ENCODE peak calls at places on chromosomes 16 and 17, in ten cellular contexts. A, Q, U, W, G, T, Y, I, C and E are unnamed samples.

GRCh38 chr16:26457061-26457460 is 609.7 kb upstream of the C16orf82 start:
- DNase-seq in Q (no peak), Y (no peak), U (no peak), I (no peak), C (no peak), G (no peak), W (no peak), T (no peak), A (peak; percentile 4), E (no peak)

GRCh38 chr17:2259769-2260536 is 43.6 kb downstream of the SMG6 start:
- DNase-seq in Q (no peak), U (no peak), W (no peak), I (peak; percentile 64), A (no peak), G (no peak), Y (peak; percentile 80), T (no peak), C (no peak), E (peak; percentile 91)

GRCh38 chr17:56292010-56292409 is 138.7 kb downstream of the ANKFN1 start:
- DNase-seq in Y (peak; percentile 74), U (no peak), W (no peak), A (no peak), I (no peak), G (no peak), Q (peak; percentile 42), C (no peak), T (no peak), E (peak; percentile 76)

GRCh38 chr17:71111945-71112344 is 942.6 kb downstream of the KCNJ2 start:
- DNase-seq in A (no peak), U (no peak), Q (no peak), G (no peak), I (no peak), W (no peak), Y (no peak), T (no peak), C (no peak), E (peak; percentile 31)

GRCh38 chr17:17361543-17362511 is 58.7 kb downstream of the NT5M start:
- DNase-seq in C (no peak), Q (no peak), W (peak; percentile 89), I (no peak), U (no peak), A (no peak), Y (no peak), T (no peak), G (no peak), E (peak; percentile 50)

GRCh38 chr17:51260960-51261958 is 913 bp downstream of the UTP18 start:
- DNase-seq in Y (no peak), W (peak; percentile 93), T (peak; percentile 73), I (peak; percentile 82), G (peak; percentile 3), A (peak; percentile 76), Q (peak; percentile 62), U (no peak), C (peak; percentile 62), E (no peak)

GRCh38 chr17:66636111-66636510 is 198.8 kb upstream of the CACNG5 start:
- DNase-seq in T (no peak), Q (peak; percentile 41), A (no peak), Y (peak; percentile 98), W (peak; percentile 17), U (no peak), I (no peak), C (no peak), G (no peak), E (peak; percentile 83)

GRCh38 chr16:914453-914852 is 56.3 kb downstream of the LMF1 start:
- DNase-seq in G (no peak), T (no peak), Q (peak; percentile 16), I (no peak), C (no peak), Y (peak; percentile 12), A (no peak), U (no peak), W (no peak), E (peak; percentile 3)

GRCh38 chr17:46772013-46772878 is 46.2 kb downstream of the WNT3 start:
- DNase-seq in A (peak; percentile 59), Q (no peak), T (no peak), C (peak; percentile 51), I (peak; percentile 59), W (peak; percentile 87), Y (no peak), U (no peak), G (peak; percentile 74), E (peak; percentile 21)

DNA sequence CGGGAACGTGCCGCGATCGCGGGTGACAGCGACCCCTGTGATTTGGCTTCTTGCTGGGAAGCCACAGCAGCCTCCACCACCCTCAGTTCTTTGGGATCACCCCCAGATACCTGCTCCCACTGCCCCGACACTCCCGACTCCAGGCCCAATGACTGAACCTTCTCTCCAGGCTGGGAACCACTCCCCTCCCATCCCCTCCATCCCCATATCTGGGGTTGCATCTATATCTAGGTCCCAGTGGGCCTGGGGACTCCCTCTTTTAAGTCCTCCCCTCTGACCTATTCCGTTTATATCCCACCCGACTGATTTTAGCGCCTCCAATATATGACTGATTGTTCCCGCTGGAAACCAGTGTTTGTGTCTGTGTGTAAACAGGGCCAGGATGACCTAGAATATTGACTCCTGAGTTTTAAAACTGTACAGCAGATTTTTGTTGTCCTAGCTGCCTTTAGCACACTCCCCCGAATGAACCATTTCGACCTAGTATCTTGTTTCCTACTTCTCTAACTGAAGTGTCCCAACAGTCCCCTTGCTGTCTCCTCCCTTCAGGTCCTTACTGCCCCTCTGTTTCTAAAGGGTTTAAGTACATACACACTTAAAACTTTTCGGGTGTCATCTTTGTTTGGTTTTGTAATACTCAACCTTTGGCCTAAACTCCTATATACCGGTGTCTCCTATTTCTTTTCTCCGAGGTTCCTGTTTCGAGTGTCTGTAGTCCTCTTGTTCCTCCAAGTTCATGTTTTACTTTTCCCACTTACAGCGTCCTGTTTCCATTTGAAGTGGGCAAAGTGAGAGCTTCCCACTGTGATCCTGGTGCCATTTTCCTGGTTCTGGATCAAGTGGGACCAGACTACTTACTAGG is 831 bp downstream of the PSMD3 start:
- DNase-seq in C (no peak), T (no peak), U (no peak), Y (no peak), Q (peak; percentile 16), I (no peak), W (no peak), G (peak; percentile 8), A (no peak), E (no peak)
- TF ChIP-seq CTCF in C (no peak), T (no peak), U (peak; percentile 13), Y (no peak), Q (no peak), I (no peak), W (no peak), G (no peak), A (no peak), E (no peak)

GRCh38 chr17:80990921-80991644 is 558 bp upstream of the CHMP6 start:
- DNase-seq in C (no peak), T (no peak), Y (no peak), W (peak; percentile 82), I (no peak), Q (no peak), G (no peak), A (no peak), U (no peak), E (no peak)

GRCh38 chr17:80986816-80987480 is 4.7 kb upstream of the CHMP6 start:
- DNase-seq in T (peak; percentile 55), Q (no peak), C (no peak), Y (no peak), I (no peak), U (no peak), A (no peak), W (no peak), G (no peak), E (no peak)

GRCh38 chr17:80987941-80988461 is 3.6 kb upstream of the CHMP6 start:
- DNase-seq in T (no peak), W (no peak), G (no peak), C (no peak), I (no peak), Q (no peak), Y (no peak), A (no peak), U (no peak), E (no peak)

GRCh38 chr17:80991645-80992076 is at the start of gene CHMP6:
- DNase-seq in T (peak; percentile 75), A (peak; percentile 89), C (peak; percentile 71), Y (peak; percentile 66), U (no peak), G (peak; percentile 89), Q (peak; percentile 59), W (peak; percentile 93), I (peak; percentile 76), E (peak; percentile 78)

DNA sequence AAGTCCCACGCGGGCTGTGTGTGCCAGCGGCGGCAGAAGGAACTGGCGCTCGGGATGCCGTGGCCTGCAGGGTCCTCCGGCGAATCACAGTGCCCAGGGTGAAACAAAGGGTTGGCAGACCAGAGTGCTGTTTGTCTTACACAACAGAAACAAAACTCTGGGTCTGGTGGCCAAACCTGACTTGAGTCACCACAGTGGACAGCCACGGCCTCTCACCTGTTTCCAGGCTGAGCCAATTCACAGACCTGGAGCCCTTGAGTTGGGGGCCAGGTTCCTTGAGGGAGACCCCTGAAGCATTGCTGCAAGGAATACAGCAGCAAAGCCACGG is 2.1 kb upstream of the CHMP6 start:
- DNase-seq in C (no peak), Y (no peak), U (no peak), T (no peak), I (no peak), G (no peak), Q (no peak), A (no peak), W (peak; percentile 82), E (no peak)
- TF ChIP-seq CTCF in C (no peak), Y (no peak), U (no peak), T (no peak), I (no peak), G (no peak), Q (no peak), A (no peak), W (no peak), E (no peak)

DNA sequence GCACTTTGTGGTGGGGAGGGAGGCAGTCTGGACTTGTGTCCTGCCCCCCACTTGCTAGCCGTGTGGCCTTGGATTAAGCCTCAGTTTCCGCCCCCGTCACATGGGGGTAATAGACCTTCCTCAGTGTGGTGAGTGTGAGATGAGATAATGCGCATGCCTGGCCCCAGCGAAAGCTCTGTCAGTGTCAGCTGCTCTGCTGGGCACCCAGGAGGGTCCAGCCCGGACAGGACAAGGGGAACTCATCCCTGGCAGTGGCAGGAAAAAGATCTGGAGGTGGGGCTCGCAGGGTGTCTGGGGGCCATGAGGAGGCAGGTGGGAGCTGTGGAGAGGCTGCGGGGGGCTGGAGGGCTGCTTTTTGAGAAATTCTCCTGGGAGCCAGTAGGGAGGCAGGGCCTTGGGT is 63.5 kb downstream of the SRCIN1 start:
- DNase-seq in Q (no peak), G (no peak), T (no peak), C (no peak), I (no peak), W (no peak), A (no peak), U (no peak), Y (no peak), E (no peak)
- TF ChIP-seq CTCF in Q (no peak), G (no peak), T (no peak), C (no peak), I (no peak), W (no peak), A (no peak), U (no peak), Y (no peak), E (no peak)

DNA sequence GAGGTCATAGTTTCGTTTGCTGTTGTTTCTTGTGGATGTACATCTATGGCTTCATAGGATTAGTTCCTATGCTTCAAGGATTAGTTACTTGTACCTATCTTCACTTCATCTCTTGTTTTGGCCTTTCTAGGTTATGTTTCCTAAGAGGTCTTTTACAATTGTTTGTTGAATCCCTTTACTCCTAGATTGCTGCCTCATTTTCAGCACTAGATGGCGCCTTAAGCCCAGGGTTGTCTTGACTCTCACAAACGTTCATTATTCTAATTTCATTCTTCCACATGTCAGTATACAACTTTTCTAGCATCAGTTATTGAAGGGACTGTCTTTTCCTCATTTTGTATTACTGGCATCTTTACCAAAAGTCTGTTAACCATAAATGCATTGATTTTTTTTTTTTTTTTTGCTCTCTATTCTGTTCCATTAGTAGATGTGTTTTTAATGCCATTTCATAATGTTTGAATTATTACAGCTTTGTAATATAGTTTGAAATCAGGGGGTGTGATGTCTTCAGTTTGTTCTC is 45.0 kb upstream of the NACA2 start:
- DNase-seq in Y (peak; percentile 16), Q (peak; percentile 16), I (peak; percentile 45), T (no peak), W (no peak), C (no peak), U (no peak), A (peak; percentile 39), G (peak; percentile 55), E (peak; percentile 55)
- TF ChIP-seq CTCF in Y (peak; percentile 97), Q (peak; percentile 86), I (peak; percentile 44), T (peak; percentile 53), W (no peak), C (peak; percentile 59), U (peak; percentile 82), A (peak; percentile 82), G (peak; percentile 92), E (peak; percentile 88)